ENCODE peak calls at places on chromosomes 13 and 19, in eight cellular contexts. J is suprapubic skin, G is IMR-90, N is gastrocnemius medialis, M is ovary, F is heart left ventricle, H is testis, C is A549. Y is an unnamed sample.
A peak's percentile ranks its signal among the peaks of the same experiment; 100 is the strongest.

GRCh38 chr19:54299126-54299498 is 13.9 kb downstream of the LILRA5 start:
- DNase-seq in J (peak; percentile 35), G (no peak), N (no peak), M (no peak), F (no peak), H (no peak), C (no peak), Y (no peak)

GRCh38 chr13:47036291-47037008 is 139.6 kb upstream of the HTR2A start:
- DNase-seq in J (no peak), G (no peak), N (no peak), M (no peak), F (no peak), H (no peak), C (no peak), Y (no peak)

GRCh38 chr19:6680141-6680540 is 10.2 kb upstream of the TNFSF14 start:
- DNase-seq in J (no peak), G (no peak), N (no peak), M (no peak), F (no peak), H (no peak), C (no peak), Y (no peak)

GRCh38 chr13:100532090-100532766 is 56.4 kb downstream of the GGACT start:
- DNase-seq in J (peak; percentile 74), G (no peak), N (no peak), M (no peak), F (no peak), H (no peak), C (no peak), Y (no peak)

GRCh38 chr13:40152145-40152544 is 496.7 kb downstream of the COG6 start:
- DNase-seq in J (no peak), G (peak; percentile 49), N (no peak), M (no peak), F (no peak), H (no peak), C (peak; percentile 8), Y (no peak)

GRCh38 chr19:23957660-23958281 is 43.1 kb downstream of the ZNF726 start:
- DNase-seq in J (no peak), G (peak; percentile 82), N (no peak), M (no peak), F (no peak), H (no peak), C (no peak), Y (no peak)

GRCh38 chr19:6219147-6219525 is 60.6 kb downstream of the MLLT1 start:
- DNase-seq in J (no peak), G (no peak), N (no peak), M (no peak), F (no peak), H (no peak), C (no peak), Y (no peak)

GRCh38 chr13:71358218-71358617 is 508.8 kb downstream of the DACH1 start:
- DNase-seq in J (no peak), G (no peak), N (no peak), M (no peak), F (no peak), H (no peak), C (no peak), Y (no peak)

GRCh38 chr19:3154957-3155736 is 19.3 kb downstream of the GNA15 start:
- DNase-seq in J (no peak), G (peak; percentile 99), N (peak; percentile 39), M (no peak), F (peak; percentile 87), H (peak; percentile 49), C (peak; percentile 75), Y (peak; percentile 82)

GRCh38 chr13:44989941-44990340 is 603 bp downstream of the GPALPP1 start:
- DNase-seq in J (no peak), G (no peak), N (no peak), M (no peak), F (no peak), H (no peak), C (peak; percentile 5), Y (no peak)

GRCh38 chr13:45718992-45719391 is 16.9 kb downstream of the CBY2 start:
- DNase-seq in J (no peak), G (no peak), N (no peak), M (no peak), F (no peak), H (no peak), C (no peak), Y (no peak)

GRCh38 chr19:33514885-33515485 is 6.6 kb downstream of the PEPD start:
- DNase-seq in J (no peak), G (peak; percentile 32), N (no peak), M (no peak), F (peak; percentile 33), H (no peak), C (no peak), Y (peak; percentile 49)

GRCh38 chr13:112689498-112690241 is at the start of gene ATP11A:
- DNase-seq in J (peak; percentile 94), G (peak; percentile 91), N (peak; percentile 80), M (peak; percentile 95), F (peak; percentile 94), H (peak; percentile 90), C (peak; percentile 82), Y (peak; percentile 85)
- TF ChIP-seq POLR2A in J (peak; percentile 65), G (peak; percentile 92), N (peak; percentile 97), M (peak; percentile 89), F (peak; percentile 98), H (peak; percentile 74), C (peak; percentile 70), Y (peak; percentile 18)

GRCh38 chr19:45058622-45059159 is 17.6 kb downstream of the ZNF296 start:
- DNase-seq in J (no peak), G (no peak), N (no peak), M (no peak), F (no peak), H (no peak), C (no peak), Y (no peak)
- TF ChIP-seq CTCF in J (no peak), G (no peak), N (no peak), M (no peak), F (no peak), H (no peak), C (no peak), Y (no peak)

DNA sequence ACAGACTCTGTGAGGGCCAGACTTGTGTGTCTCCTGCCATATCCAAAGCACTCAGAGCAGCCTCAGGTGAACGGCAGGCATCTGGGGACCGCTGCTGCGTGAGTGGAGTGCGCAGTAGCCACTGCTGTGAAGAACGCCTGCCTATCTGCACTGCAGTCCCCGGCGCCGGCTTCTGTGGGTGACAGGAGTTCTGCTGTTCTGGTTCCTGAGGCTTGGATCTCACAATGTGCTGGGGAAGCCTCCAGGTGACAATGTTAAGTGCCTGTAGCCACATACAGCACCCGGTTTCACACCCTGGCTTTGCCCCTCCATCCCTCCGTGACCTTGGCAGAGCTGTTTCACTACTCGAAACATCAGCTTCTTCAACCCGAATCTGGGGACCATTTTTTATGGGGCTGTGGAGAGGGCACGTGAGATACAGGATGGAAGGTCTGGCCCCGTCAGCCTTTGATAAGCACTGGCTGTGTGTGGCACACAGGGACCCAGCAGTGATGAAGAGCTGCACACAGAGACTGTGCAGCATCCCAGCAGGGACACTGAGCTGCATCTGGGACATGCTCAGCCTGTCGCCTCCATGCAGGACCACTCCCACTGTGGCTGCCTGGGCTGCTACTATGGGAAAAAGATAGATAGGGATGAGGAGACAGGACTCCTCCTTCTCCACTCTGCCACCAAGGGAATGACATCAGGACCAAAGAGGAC is 28.3 kb downstream of the ELAVL1 start:
- DNase-seq in J (no peak), G (no peak), N (no peak), M (no peak), F (no peak), H (no peak), C (no peak), Y (no peak)
- TF ChIP-seq POLR2A in J (no peak), G (no peak), N (no peak), M (no peak), F (no peak), H (no peak), C (no peak), Y (no peak)

DNA sequence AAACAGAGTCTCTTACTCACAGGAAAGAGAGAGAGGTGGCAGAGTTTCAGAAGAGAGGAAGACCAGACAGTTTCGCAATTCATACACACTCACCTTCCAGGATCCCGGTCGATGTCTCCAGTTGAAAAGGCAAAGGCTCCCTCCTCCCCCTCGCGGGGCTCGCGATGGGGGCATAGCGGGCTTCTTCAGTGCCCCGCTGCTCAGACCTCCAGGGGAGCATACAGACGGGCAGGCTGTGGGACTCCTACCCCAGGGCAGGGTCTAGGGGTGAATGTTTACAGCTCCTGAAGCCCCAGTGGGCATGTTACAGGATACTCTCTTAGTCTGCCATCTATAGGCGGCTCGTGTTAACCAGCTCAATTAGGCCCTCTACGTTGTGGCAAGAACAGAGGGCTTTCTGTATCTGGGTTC is 139.2 kb downstream of the SLITRK5 start:
- DNase-seq in J (no peak), G (no peak), N (no peak), M (no peak), F (no peak), H (peak; percentile 18), C (peak; percentile 24), Y (no peak)
- TF ChIP-seq CTCF in J (no peak), G (no peak), N (no peak), M (no peak), F (no peak), H (no peak), C (peak; percentile 59), Y (no peak)

GRCh38 chr13:112722433-112723250 is 32.8 kb downstream of the ATP11A start:
- DNase-seq in J (no peak), G (peak; percentile 98), N (no peak), M (peak; percentile 74), F (peak; percentile 77), H (peak; percentile 83), C (peak; percentile 61), Y (peak; percentile 50)

GRCh38 chr13:112720251-112720650 is 30.4 kb downstream of the ATP11A start:
- DNase-seq in J (no peak), G (no peak), N (no peak), M (peak; percentile 14), F (no peak), H (no peak), C (no peak), Y (no peak)

GRCh38 chr13:112720814-112721197 is 31.0 kb downstream of the ATP11A start:
- DNase-seq in J (no peak), G (no peak), N (no peak), M (no peak), F (no peak), H (no peak), C (no peak), Y (no peak)

GRCh38 chr13:112719556-112719955 is 29.7 kb downstream of the ATP11A start:
- DNase-seq in J (no peak), G (no peak), N (no peak), M (no peak), F (no peak), H (no peak), C (no peak), Y (no peak)

GRCh38 chr13:112721198-112722104 is 31.6 kb downstream of the ATP11A start:
- DNase-seq in J (no peak), G (no peak), N (no peak), M (no peak), F (no peak), H (no peak), C (no peak), Y (no peak)
- TF ChIP-seq POLR2A in J (no peak), G (no peak), N (no peak), M (no peak), F (no peak), H (no peak), C (no peak), Y (no peak)

DNA sequence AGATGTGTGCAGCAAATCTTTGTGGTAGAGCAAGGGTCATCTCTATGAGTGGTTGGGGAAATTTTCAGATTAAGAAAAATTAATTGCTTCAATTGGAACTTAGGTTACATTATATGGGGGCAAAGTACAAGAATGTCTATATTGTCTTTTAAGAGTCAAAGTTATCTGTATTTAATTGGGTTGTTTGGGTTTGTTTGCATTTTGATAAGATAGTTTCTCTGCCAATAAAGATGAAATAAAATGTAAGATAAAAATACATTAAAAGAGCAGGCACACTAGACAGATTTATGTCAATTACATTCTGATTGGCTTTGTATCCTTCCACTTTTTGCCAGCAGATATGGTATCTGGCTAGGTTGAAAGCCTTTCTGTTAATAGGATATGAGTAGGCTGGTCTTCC is 317.2 kb downstream of the OXGR1 start:
- DNase-seq in J (no peak), G (no peak), N (no peak), M (no peak), F (no peak), H (no peak), C (no peak), Y (no peak)
- TF ChIP-seq CTCF in J (no peak), G (no peak), N (no peak), M (no peak), F (no peak), H (no peak), C (no peak), Y (no peak)

Y was measured in lower leg skin.